ENCODE peak calls at places on chromosomes 2 and 18, in five cellular contexts. O, V, I, A and D are unnamed samples.

GRCh38 chr18:12883684-12884520 is at the start of gene PTPN2:
- DNase-seq in O (peak; percentile 82), V (peak; percentile 98), I (peak; percentile 95), A (peak; percentile 95), D (peak; percentile 83)

GRCh38 chr2:191144217-191144616 is 6.6 kb downstream of the STAT4 start:
- DNase-seq in O (no peak), V (no peak), I (no peak), A (no peak), D (no peak)

GRCh38 chr18:62784338-62784965 is 69.1 kb downstream of the PHLPP1 start:
- DNase-seq in O (no peak), V (no peak), I (no peak), A (no peak), D (no peak)

GRCh38 chr18:46096651-46097300 is 1.3 kb downstream of the ATP5F1A start:
- DNase-seq in O (no peak), V (no peak), I (no peak), A (no peak), D (no peak)

GRCh38 chr2:208319403-208319802 is 53.3 kb downstream of the PIKFYVE start:
- DNase-seq in O (no peak), V (no peak), I (no peak), A (no peak), D (no peak)

GRCh38 chr2:207772081-207772843 is 2.6 kb upstream of the FZD5 start:
- DNase-seq in O (no peak), V (no peak), I (no peak), A (no peak), D (no peak)

GRCh38 chr2:168567840-168568239 is 111.8 kb downstream of the CERS6 start:
- DNase-seq in O (no peak), V (no peak), I (no peak), A (no peak), D (no peak)

GRCh38 chr18:24342347-24342746 is 55.3 kb downstream of the OSBPL1A start:
- DNase-seq in O (no peak), V (no peak), I (no peak), A (no peak), D (no peak)

GRCh38 chr2:36484454-36484853 is 113.5 kb downstream of the FEZ2 start:
- DNase-seq in O (no peak), V (no peak), I (no peak), A (no peak), D (no peak)

GRCh38 chr2:121613774-121614173 is 35.5 kb downstream of the CLASP1 start:
- DNase-seq in O (no peak), V (no peak), I (no peak), A (no peak), D (no peak)

GRCh38 chr18:58466636-58467205 is 162.2 kb downstream of the ALPK2 start:
- DNase-seq in O (no peak), V (no peak), I (no peak), A (peak; percentile 58), D (no peak)

GRCh38 chr2:238471-239268 is 25.2 kb downstream of the SH3YL1 start:
- DNase-seq in O (no peak), V (no peak), I (no peak), A (no peak), D (no peak)

GRCh38 chr2:153939124-153939796 is 67.5 kb downstream of the GALNT13 start:
- DNase-seq in O (no peak), V (no peak), I (no peak), A (no peak), D (no peak)

GRCh38 chr2:71611247-71611646 is 157.9 kb downstream of the DYSF start:
- DNase-seq in O (no peak), V (no peak), I (no peak), A (no peak), D (no peak)

GRCh38 chr2:230319211-230319862 is 7.7 kb upstream of the SP140L start:
- DNase-seq in O (no peak), V (no peak), I (peak; percentile 14), A (peak; percentile 51), D (no peak)

GRCh38 chr2:239169311-239170048 is 231.3 kb downstream of the HDAC4 start:
- DNase-seq in O (no peak), V (no peak), I (no peak), A (no peak), D (no peak)

GRCh38 chr2:59896499-59896898 is 657.0 kb downstream of the BCL11A start:
- DNase-seq in O (no peak), V (no peak), I (no peak), A (no peak), D (no peak)

GRCh38 chr18:78601923-78602322 is 377.7 kb upstream of the SALL3 start:
- DNase-seq in O (no peak), V (no peak), I (no peak), A (no peak), D (no peak)

GRCh38 chr2:111209045-111209514 is 88.4 kb downstream of the BCL2L11 start:
- DNase-seq in O (no peak), V (no peak), I (no peak), A (no peak), D (no peak)

GRCh38 chr2:120968307-120969015 is 232.8 kb downstream of the GLI2 start:
- DNase-seq in O (no peak), V (peak; percentile 73), I (no peak), A (no peak), D (no peak)

GRCh38 chr2:64606495-64607363 is 47.0 kb downstream of the SERTAD2 start:
- DNase-seq in O (no peak), V (no peak), I (no peak), A (peak; percentile 88), D (peak; percentile 76)

GRCh38 chr2:109376796-109377495 is 236.8 kb downstream of the SEPTIN10 start:
- DNase-seq in O (no peak), V (no peak), I (no peak), A (no peak), D (no peak)

GRCh38 chr2:42392191-42392590 is 31.2 kb upstream of the COX7A2L start:
- DNase-seq in O (no peak), V (no peak), I (no peak), A (no peak), D (no peak)

GRCh38 chr2:166115589-166115988 is 12.2 kb downstream of the SCN1A start:
- DNase-seq in O (no peak), V (no peak), I (no peak), A (no peak), D (no peak)

GRCh38 chr2:106931742-106932335 is 45.9 kb upstream of the ST6GAL2 start:
- DNase-seq in O (no peak), V (no peak), I (no peak), A (no peak), D (no peak)

GRCh38 chr2:241680827-241681599 is 5.6 kb downstream of the DTYMK start:
- DNase-seq in O (no peak), V (no peak), I (peak; percentile 52), A (no peak), D (no peak)

GRCh38 chr2:134670955-134671354 is 47.8 kb downstream of the TMEM163 start:
- DNase-seq in O (no peak), V (no peak), I (no peak), A (no peak), D (no peak)

GRCh38 chr2:118474151-118474561 is 373.3 kb downstream of the EN1 start:
- DNase-seq in O (no peak), V (no peak), I (no peak), A (no peak), D (no peak)

GRCh38 chr2:221570321-221571107 is 1.6 kb downstream of the EPHA4 start:
- DNase-seq in O (no peak), V (peak; percentile 36), I (peak; percentile 50), A (peak; percentile 18), D (no peak)

GRCh38 chr2:73981081-73981968 is 3.4 kb upstream of the TET3 start:
- DNase-seq in O (peak; percentile 22), V (peak; percentile 90), I (no peak), A (peak; percentile 56), D (peak; percentile 59)

GRCh38 chr2:25335971-25336370 is 5.8 kb downstream of the DNMT3A start:
- DNase-seq in O (no peak), V (no peak), I (no peak), A (no peak), D (no peak)
- TF ChIP-seq POLR2A in O (no peak), V (no peak), I (no peak), A (no peak), D (no peak)

DNA sequence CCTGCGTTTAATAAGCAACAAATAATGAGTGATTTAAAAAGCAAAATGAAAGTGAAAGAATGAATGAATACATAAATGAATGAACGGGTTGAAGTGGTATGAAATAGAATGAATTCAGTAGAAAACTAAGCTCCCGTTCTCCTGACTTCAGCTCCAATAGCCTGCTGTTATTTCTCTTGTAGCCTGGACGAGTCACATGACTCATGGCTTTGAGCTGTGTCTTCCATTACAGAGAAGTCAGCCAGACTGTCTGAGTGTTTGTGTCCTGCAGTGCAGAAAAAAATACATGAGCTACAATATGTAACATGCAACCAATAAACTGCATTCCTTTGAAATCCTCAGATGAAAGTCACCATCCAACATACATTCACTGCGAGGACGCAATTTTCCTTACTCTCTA is 21.2 kb downstream of the SCG2 start:
- DNase-seq in O (no peak), V (no peak), I (no peak), A (no peak), D (no peak)
- TF ChIP-seq POLR2AphosphoS5 in O (peak; percentile 17), V (no peak), I (no peak), A (no peak), D (no peak)

DNA sequence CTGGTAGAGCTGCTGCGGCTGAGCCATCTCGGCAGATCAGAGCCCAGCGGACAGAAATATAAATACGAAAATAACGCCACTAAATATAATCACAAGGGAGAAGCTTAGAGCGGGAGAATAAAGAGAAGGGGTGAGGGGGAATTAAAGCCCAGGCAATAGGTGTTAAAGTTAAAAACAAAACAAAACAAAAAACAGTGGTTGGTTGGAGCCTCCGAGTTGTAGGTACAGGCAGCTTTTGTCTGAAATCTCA is 1.3 kb upstream of the MEIS1 start:
- DNase-seq in O (no peak), V (no peak), I (no peak), A (no peak), D (no peak)
- TF ChIP-seq POLR2A in O (no peak), V (no peak), I (no peak), A (no peak), D (no peak)

GRCh38 chr2:9004338-9005204 is 1.1 kb upstream of the MBOAT2 start:
- DNase-seq in O (no peak), V (no peak), I (peak; percentile 12), A (no peak), D (no peak)
- TF ChIP-seq POLR2AphosphoS5 in O (no peak), V (no peak), I (no peak), A (no peak), D (no peak)